ENCODE peak calls at places on chromosomes 1 and 21, in five cellular contexts. L, G, D, N and U are unnamed samples. For H3K4me1, the result is how much of the 10 kb centered on the place peaks cover.

GRCh38 chr1:207925210-207925609 is 14.3 kb upstream of the CD34 start:
- DNase-seq in L (peak), G (peak), D (no peak), N (no peak), U (peak)

GRCh38 chr1:10824821-10825540 is 28.5 kb upstream of the CASZ1 start:
- DNase-seq in L (no peak), G (no peak), D (no peak), N (no peak), U (no peak)

GRCh38 chr1:151892190-151892589 is 17.1 kb downstream of the THEM4 start:
- DNase-seq in L (no peak), G (no peak), D (no peak), N (no peak), U (no peak)

GRCh38 chr1:159929155-159930051 is 4.1 kb upstream of the TAGLN2 start:
- DNase-seq in L (no peak), G (no peak), D (no peak), N (no peak), U (peak)

GRCh38 chr1:237562247-237562823 is 328.4 kb downstream of the ZP4 start:
- DNase-seq in L (peak), G (no peak), D (peak), N (no peak), U (no peak)

GRCh38 chr21:41901099-41901498 is 22.0 kb upstream of the PRDM15 start:
- DNase-seq in L (no peak), G (peak), D (no peak), N (no peak), U (no peak)

GRCh38 chr21:38993561-38993960 is 187.8 kb downstream of the ETS2 start:
- DNase-seq in L (peak), G (peak), D (no peak), N (no peak), U (no peak)

GRCh38 chr1:223142795-223143759 is at the start of gene TLR5:
- DNase-seq in L (peak), G (peak), D (peak), N (peak), U (peak)

GRCh38 chr1:169364948-169365347 is 2.6 kb downstream of the NME7 start:
- DNase-seq in L (no peak), G (no peak), D (no peak), N (no peak), U (no peak)

GRCh38 chr1:59008599-59009347 is 224.9 kb upstream of the JUN start:
- DNase-seq in L (no peak), G (no peak), D (no peak), N (no peak), U (no peak)

GRCh38 chr1:95034506-95034905 is 38.2 kb downstream of the ALG14 start:
- DNase-seq in L (no peak), G (no peak), D (no peak), N (no peak), U (no peak)

GRCh38 chr1:117695796-117696505 is 90.1 kb downstream of the TENT5C start:
- DNase-seq in L (no peak), G (peak), D (no peak), N (no peak), U (no peak)

GRCh38 chr21:26047279-26047967 is 123.1 kb downstream of the APP start:
- DNase-seq in L (no peak), G (no peak), D (no peak), N (no peak), U (no peak)

GRCh38 chr1:25140073-25140797 is 92.1 kb downstream of the SYF2 start:
- DNase-seq in L (no peak), G (no peak), D (no peak), N (no peak), U (no peak)

GRCh38 chr1:240946926-240947325 is 335.0 kb upstream of the GREM2 start:
- DNase-seq in L (peak), G (no peak), D (peak), N (no peak), U (no peak)

GRCh38 chr1:9717193-9718005 is 65.9 kb downstream of the PIK3CD start:
- DNase-seq in L (peak), G (peak), D (peak), N (peak), U (peak)

GRCh38 chr21:17463441-17463840 is 49.4 kb upstream of the CXADR start:
- DNase-seq in L (no peak), G (no peak), D (no peak), N (no peak), U (no peak)

GRCh38 chr21:38470762-38471161 is 27.5 kb downstream of the ERG start:
- DNase-seq in L (no peak), G (no peak), D (no peak), N (no peak), U (no peak)

GRCh38 chr1:11634759-11635158 is 19.5 kb downstream of the FBXO2 start:
- DNase-seq in L (no peak), G (no peak), D (no peak), N (no peak), U (no peak)

GRCh38 chr1:185144233-185144632 is 12.5 kb downstream of the TRMT1L start:
- DNase-seq in L (no peak), G (no peak), D (no peak), N (no peak), U (no peak)

GRCh38 chr1:147676306-147677085 is 6.2 kb upstream of the ACP6 start:
- DNase-seq in L (no peak), G (no peak), D (no peak), N (no peak), U (no peak)

GRCh38 chr21:45056505-45056904 is 17.9 kb upstream of the ADARB1 start:
- DNase-seq in L (no peak), G (no peak), D (no peak), N (no peak), U (peak)

GRCh38 chr1:44714944-44715571 is 15.9 kb downstream of the RNU5D-1 start:
- DNase-seq in L (peak), G (peak), D (peak), N (peak), U (peak)

DNA sequence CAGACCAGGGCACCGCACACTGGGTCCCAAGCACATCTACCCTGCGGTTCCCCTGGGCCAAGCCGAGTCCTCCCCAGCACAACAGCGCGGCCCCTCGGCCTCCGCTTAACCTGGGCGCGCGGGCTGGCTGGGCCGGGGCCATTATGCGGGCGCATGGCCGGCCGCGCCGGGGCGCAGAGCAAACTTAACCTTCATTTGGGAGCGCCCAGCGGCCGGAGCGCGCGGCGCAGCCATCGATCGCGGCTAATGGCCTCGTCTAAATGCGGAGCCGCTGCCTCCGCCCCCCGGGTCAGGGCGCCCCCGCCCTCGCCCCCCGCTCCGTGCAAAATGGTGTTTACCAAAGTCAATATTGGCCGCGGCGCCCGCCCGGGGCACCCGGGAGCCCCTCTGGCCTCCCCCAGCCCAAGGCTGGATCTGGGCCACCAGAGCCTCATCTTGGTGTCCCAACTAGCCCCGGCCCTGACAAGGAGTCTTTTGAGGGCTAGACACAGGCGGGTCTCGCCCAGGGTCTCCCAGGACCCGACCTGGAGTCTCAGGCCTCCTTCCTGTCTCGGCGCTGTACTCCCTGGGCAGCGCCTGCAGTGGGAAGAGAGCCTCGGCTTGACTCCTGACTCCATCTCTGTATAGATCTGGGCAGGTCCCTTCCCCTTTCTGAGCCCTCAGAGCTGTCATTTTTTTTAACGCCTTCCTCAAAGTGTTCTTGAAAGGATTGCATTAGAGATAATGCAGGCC is 272.0 kb downstream of the TRABD2B start:
- DNase-seq in L (peak), G (no peak), D (no peak), N (no peak), U (no peak)
- TF ChIP-seq CTCF in L (no peak), G (no peak), D (no peak), N (no peak), U (no peak)

GRCh38 chr1:64499966-64500365 is 30.0 kb downstream of the CACHD1 start:
- DNase-seq in L (no peak), G (no peak), D (no peak), N (no peak), U (no peak)

GRCh38 chr1:64499011-64499410 is 29.1 kb downstream of the CACHD1 start:
- DNase-seq in L (no peak), G (no peak), D (no peak), N (no peak), U (no peak)

GRCh38 chr1:64505232-64505943 is 35.5 kb downstream of the CACHD1 start:
- DNase-seq in L (peak), G (no peak), D (no peak), N (peak), U (peak)

GRCh38 chr1:64505944-64506658 is 36.2 kb downstream of the CACHD1 start:
- DNase-seq in L (no peak), G (no peak), D (no peak), N (peak), U (no peak)

DNA sequence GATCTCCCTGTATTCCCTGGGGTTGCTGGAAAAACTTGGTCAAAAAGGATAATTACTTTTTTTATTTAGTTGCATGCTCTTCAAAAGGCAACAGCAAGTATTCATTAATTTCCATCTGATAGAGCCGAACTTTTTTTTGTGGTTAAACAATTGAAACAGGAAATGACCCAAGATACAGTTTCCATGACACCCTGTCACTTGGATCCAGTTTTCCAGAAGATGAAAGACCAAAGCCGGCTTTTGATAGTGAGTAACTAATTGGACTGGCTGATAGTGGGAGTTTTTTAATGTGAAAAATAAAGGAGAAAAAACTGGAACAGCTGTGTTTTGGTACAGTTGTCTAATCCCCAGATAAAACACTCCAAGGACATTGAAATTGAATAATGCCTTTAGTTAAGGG is 33.0 kb downstream of the CACHD1 start:
- DNase-seq in L (no peak), G (no peak), D (no peak), N (no peak), U (no peak)
- H3K4me1 ChIP-seq in L (under half), G (under half), D (under half), N (under half), U (under half)

DNA sequence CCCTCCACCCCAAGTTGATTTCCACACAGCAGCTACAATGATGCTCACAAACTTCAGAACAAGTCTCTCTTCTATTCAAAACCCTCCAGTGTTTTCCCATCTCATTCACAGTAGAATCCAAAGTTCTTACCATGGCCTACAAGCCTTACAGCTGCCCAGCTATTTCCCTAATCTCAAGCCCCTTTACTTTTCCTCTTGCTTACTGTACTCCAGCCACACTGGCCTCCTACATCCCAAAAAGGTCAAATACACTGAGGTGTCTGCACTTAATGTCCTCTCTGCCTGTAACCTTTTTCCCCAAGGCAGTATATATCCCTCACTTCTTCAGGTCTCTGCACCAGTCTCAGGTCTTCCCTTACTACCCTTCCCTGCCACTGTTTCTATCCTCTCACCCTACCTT is 2.6 kb downstream of the RAP1A start:
- DNase-seq in L (no peak), G (no peak), D (no peak), N (no peak), U (no peak)
- H3K4me3 ChIP-seq in L (no peak), G (peak), D (peak), N (peak), U (no peak)

GRCh38 chr1:227449051-227449450 is 114.3 kb upstream of the ZNF678 start:
- DNase-seq in L (peak), G (no peak), D (peak), N (no peak), U (no peak)
- TF ChIP-seq CTCF in L (peak), G (no peak), D (peak), N (no peak), U (no peak)

GRCh38 chr1:2232916-2233438 is 4.9 kb downstream of the SKI start:
- DNase-seq in L (no peak), G (no peak), D (no peak), N (peak), U (no peak)

GRCh38 chr1:2231667-2232254 is 3.6 kb downstream of the SKI start:
- DNase-seq in L (no peak), G (peak), D (no peak), N (peak), U (peak)

GRCh38 chr1:2230781-2231666 is 2.9 kb downstream of the SKI start:
- DNase-seq in L (no peak), G (no peak), D (no peak), N (peak), U (no peak)

GRCh38 chr1:2233468-2233867 is 5.3 kb downstream of the SKI start:
- DNase-seq in L (no peak), G (no peak), D (no peak), N (peak), U (no peak)

GRCh38 chr1:2232255-2232915 is 4.3 kb downstream of the SKI start:
- DNase-seq in L (no peak), G (no peak), D (no peak), N (no peak), U (no peak)
- H3K4me1 ChIP-seq in L (half or more), G (half or more), D (under half), N (half or more), U (half or more)

GRCh38 chr1:203267912-203268311 is 37.4 kb upstream of the BTG2 start:
- DNase-seq in L (no peak), G (no peak), D (peak), N (no peak), U (no peak)
- H3K4me3 ChIP-seq in L (no peak), G (peak), D (no peak), N (peak), U (peak)

GRCh38 chr1:221272940-221273339 is 393.7 kb downstream of the HLX start:
- DNase-seq in L (no peak), G (no peak), D (no peak), N (no peak), U (no peak)
- TF ChIP-seq CTCF in L (peak), G (no peak), D (no peak), N (no peak), U (peak)